ENCODE peak calls at places on chromosomes 11 and 22, in ten cellular contexts. H, W, Y, B, S, C, F, D, T and V are unnamed samples.

GRCh38 chr11:92129811-92130210 is 94.8 kb upstream of the FAT3 start:
- DNase-seq in H (no peak), T (no peak), F (no peak), C (no peak), W (no peak), S (no peak), D (no peak), Y (no peak), B (no peak), V (no peak)

GRCh38 chr11:72932132-72932570 is 117.9 kb downstream of the ATG16L2 start:
- DNase-seq in D (no peak), W (no peak), C (no peak), T (no peak), H (no peak), F (no peak), S (no peak), Y (no peak), B (no peak), V (no peak)

GRCh38 chr11:10436224-10436623 is 18.8 kb upstream of the AMPD3 start:
- DNase-seq in C (no peak), T (no peak), W (no peak), D (no peak), Y (no peak), S (no peak), F (no peak), H (no peak), B (no peak), V (no peak)

GRCh38 chr22:17860220-17860965 is 86.1 kb upstream of the BID start:
- DNase-seq in D (peak), F (no peak), Y (no peak), H (no peak), S (no peak), W (no peak), T (no peak), C (no peak), B (no peak), V (no peak)

GRCh38 chr11:10298342-10298741 is 4.3 kb upstream of the SBF2 start:
- DNase-seq in Y (peak), H (peak), B (peak), D (no peak), T (peak), W (no peak), S (peak), F (no peak), C (peak), V (no peak)

GRCh38 chr22:25102722-25103121 is 96.9 kb upstream of the CRYBB3 start:
- DNase-seq in D (no peak), B (no peak), F (no peak), H (no peak), C (no peak), Y (no peak), T (no peak), S (no peak), W (no peak), V (no peak)

GRCh38 chr11:117230286-117230961 is 1.4 kb downstream of the PCSK7 start:
- DNase-seq in W (no peak), H (no peak), F (no peak), C (peak), B (peak), Y (no peak), S (peak), T (peak), D (no peak), V (no peak)

GRCh38 chr11:47257518-47258316 is at the start of gene NR1H3:
- DNase-seq in B (no peak), H (no peak), C (no peak), F (peak), D (no peak), Y (peak), T (no peak), S (no peak), W (no peak), V (no peak)

GRCh38 chr11:7077101-7077500 is 11.7 kb upstream of the RBMXL2 start:
- DNase-seq in H (no peak), W (no peak), B (no peak), F (no peak), D (no peak), Y (no peak), T (no peak), S (no peak), C (no peak), V (no peak)

GRCh38 chr11:62600367-62601113 is 1.1 kb downstream of the MTA2 start:
- DNase-seq in W (no peak), T (peak), H (no peak), F (no peak), C (peak), Y (no peak), D (no peak), S (no peak), B (no peak), V (no peak)